ENCODE peak calls at places on chromosomes 16 and 17, in eight cellular contexts. G, Z, P, J, Q, A, E and Y are unnamed samples.

GRCh38 chr16:68396481-68396880 is 51.8 kb downstream of the SMPD3 start:
- DNase-seq in G (no peak), A (peak; percentile 15), J (no peak), E (no peak), Z (no peak), P (peak; percentile 48), Q (peak; percentile 41), Y (peak; percentile 20)

GRCh38 chr17:81867123-81867951 is 3.8 kb downstream of the ARHGDIA start:
- DNase-seq in A (no peak), G (no peak), P (peak; percentile 81), E (no peak), Z (no peak), Q (peak; percentile 37), J (no peak), Y (peak; percentile 51)

GRCh38 chr16:55021595-55022475 is 91.2 kb downstream of the IRX5 start:
- DNase-seq in P (no peak), G (no peak), Z (peak; percentile 67), Q (peak; percentile 49), E (no peak), J (no peak), A (no peak), Y (peak; percentile 9)

GRCh38 chr17:75896360-75897075 is at the start of gene TRIM65:
- DNase-seq in Z (peak; percentile 97), P (peak; percentile 96), G (peak; percentile 92), J (peak; percentile 60), A (peak; percentile 67), Q (peak; percentile 91), E (peak; percentile 92), Y (peak; percentile 84)

GRCh38 chr17:33908363-33909064 is 346.6 kb upstream of the CCL2 start:
- DNase-seq in Q (no peak), P (no peak), E (no peak), A (no peak), G (no peak), J (no peak), Z (no peak), Y (peak; percentile 2)

GRCh38 chr17:70563301-70563820 is 394.0 kb downstream of the KCNJ2 start:
- DNase-seq in E (no peak), G (no peak), P (no peak), Q (no peak), Z (no peak), J (no peak), A (no peak), Y (no peak)

GRCh38 chr16:52543654-52544053 is 3.3 kb downstream of the TOX3 start:
- DNase-seq in Z (no peak), E (no peak), A (no peak), J (no peak), G (no peak), Q (no peak), P (no peak), Y (no peak)

GRCh38 chr16:3963203-3963602 is 82.7 kb upstream of the CREBBP start:
- DNase-seq in A (peak; percentile 9), P (peak; percentile 73), J (no peak), G (no peak), E (no peak), Q (no peak), Z (no peak), Y (no peak)

GRCh38 chr17:74892013-74892841 is 1.2 kb downstream of the FADS6 start:
- DNase-seq in G (no peak), Z (no peak), A (no peak), J (no peak), P (no peak), E (no peak), Q (no peak), Y (no peak)

GRCh38 chr17:63519972-63520882 is 2.9 kb upstream of the KCNH6 start:
- DNase-seq in J (no peak), Z (no peak), Q (no peak), E (no peak), G (no peak), P (no peak), A (no peak), Y (no peak)